ENCODE peak calls at places on chromosomes 11 and 22, in ten cellular contexts. J is AG04450, N is cardiac muscle cell, X is psoas muscle, Z is pancreas, Q is fibroblast of the aortic adventitia, L is AG10803, V is mucosa of descending colon, I is fibroblast of lung, T is kidney. D is an unnamed sample.

GRCh38 chr11:115258216-115258615 is 246.0 kb downstream of the CADM1 start:
- DNase-seq in L (no peak), V (no peak), Q (no peak), I (no peak), J (no peak), N (no peak), Z (no peak), T (no peak), X (no peak), D (no peak)

GRCh38 chr11:66315921-66316811 is 678 bp downstream of the CD248 start:
- DNase-seq in I (no peak), Q (no peak), Z (no peak), N (no peak), J (no peak), X (no peak), L (no peak), T (peak), V (no peak), D (peak)

GRCh38 chr22:21643533-21644357 is 1.6 kb downstream of the SDF2L1 start:
- DNase-seq in Z (no peak), V (no peak), J (no peak), N (no peak), Q (no peak), T (no peak), L (no peak), I (no peak), X (no peak), D (peak)

GRCh38 chr11:72681226-72682153 is 7.3 kb upstream of the PDE2A start:
- DNase-seq in T (peak), X (no peak), J (no peak), I (no peak), N (no peak), Z (no peak), L (peak), Q (no peak), V (no peak), D (no peak)

GRCh38 chr11:130631119-130631518 is 182.7 kb downstream of the ADAMTS15 start:
- DNase-seq in J (no peak), Q (peak), L (peak), T (no peak), V (no peak), X (no peak), I (peak), N (no peak), Z (no peak), D (no peak)

GRCh38 chr22:37485714-37486223 is 415 bp downstream of the MFNG start:
- DNase-seq in L (no peak), T (no peak), V (peak), N (no peak), Q (no peak), J (no peak), X (no peak), I (no peak), Z (no peak), D (peak)

GRCh38 chr11:105520706-105521345 is 89.0 kb upstream of the GRIA4 start:
- DNase-seq in N (peak), Q (no peak), X (no peak), J (no peak), V (no peak), T (no peak), I (no peak), L (no peak), Z (no peak), D (no peak)

GRCh38 chr11:119673389-119674336 is 55.3 kb downstream of the NECTIN1 start:
- DNase-seq in X (no peak), Z (no peak), V (no peak), Q (no peak), J (no peak), N (no peak), I (no peak), T (no peak), L (no peak), D (no peak)

GRCh38 chr11:66617148-66617814 is 851 bp downstream of the RBM14 start:
- DNase-seq in V (no peak), I (peak), Q (no peak), N (peak), L (peak), X (peak), Z (no peak), J (no peak), T (no peak), D (peak)

GRCh38 chr11:70040452-70040851 is 37.7 kb upstream of the ANO1 start:
- DNase-seq in X (no peak), Q (no peak), T (no peak), N (no peak), Z (no peak), L (no peak), I (no peak), V (no peak), J (no peak), D (no peak)

GRCh38 chr11:74018331-74019005 is 9.6 kb upstream of the UCP3 start:
- DNase-seq in V (peak), Z (peak), N (peak), T (peak), L (peak), J (peak), X (peak), Q (peak), I (peak), D (no peak)

GRCh38 chr11:126791991-126792390 is 208.6 kb downstream of the KIRREL3 start:
- DNase-seq in I (peak), N (no peak), X (no peak), T (no peak), V (no peak), Q (no peak), Z (no peak), L (no peak), J (no peak), D (no peak)

GRCh38 chr11:12100886-12101285 is 9.5 kb upstream of the MICAL2 start:
- DNase-seq in Q (peak), T (no peak), Z (no peak), X (no peak), I (no peak), V (no peak), J (no peak), L (peak), N (no peak), D (no peak)

GRCh38 chr11:96752221-96752620 is 362.4 kb downstream of the JRKL start:
- DNase-seq in X (no peak), I (no peak), N (no peak), Z (no peak), L (peak), Q (peak), V (no peak), T (no peak), J (no peak), D (peak)

GRCh38 chr11:124895471-124895971 is 2.1 kb downstream of the ROBO4 start:
- DNase-seq in N (no peak), Q (no peak), V (no peak), T (no peak), Z (no peak), I (no peak), J (no peak), X (no peak), L (no peak), D (no peak)

GRCh38 chr22:25712661-25713400 is 29.2 kb upstream of the MYO18B start:
- DNase-seq in I (no peak), N (no peak), X (no peak), J (no peak), Z (no peak), T (no peak), L (no peak), Q (no peak), V (no peak), D (no peak)

GRCh38 chr11:67409261-67409666 is 5.4 kb downstream of the TBC1D10C start:
- DNase-seq in T (peak), J (no peak), I (no peak), L (no peak), Z (no peak), X (no peak), N (no peak), Q (no peak), V (peak), D (no peak)

GRCh38 chr11:129374993-129375721 is 491 bp upstream of the BARX2 start:
- DNase-seq in T (peak), Q (no peak), X (peak), L (no peak), Z (peak), N (peak), I (peak), V (peak), J (no peak), D (no peak)

GRCh38 chr11:15663778-15664218 is 549.1 kb downstream of the INSC start:
- DNase-seq in N (no peak), L (no peak), Z (no peak), J (no peak), X (no peak), Q (no peak), T (peak), I (no peak), V (no peak), D (no peak)

GRCh38 chr11:94933225-94934130 is 39.9 kb downstream of the CWC15 start:
- DNase-seq in X (peak), T (no peak), L (peak), V (no peak), Q (peak), J (peak), I (peak), Z (no peak), N (no peak), D (no peak)

GRCh38 chr11:118652681-118653181 is 26.7 kb downstream of the TREH start:
- DNase-seq in X (no peak), Z (no peak), N (no peak), Q (no peak), J (no peak), V (no peak), L (no peak), T (peak), I (no peak), D (no peak)

GRCh38 chr11:72711141-72711540 is 36.9 kb upstream of the PDE2A start:
- DNase-seq in L (no peak), I (no peak), Z (no peak), J (no peak), N (no peak), V (no peak), Q (no peak), X (no peak), T (peak), D (peak)

GRCh38 chr22:35230839-35231584 is 26.3 kb upstream of the HMGXB4 start:
- DNase-seq in I (no peak), N (no peak), J (no peak), X (no peak), Z (no peak), V (peak), T (no peak), L (no peak), Q (no peak), D (no peak)

GRCh38 chr11:30143098-30143705 is 87.6 kb upstream of the FSHB start:
- DNase-seq in Q (peak), J (peak), I (peak), Z (no peak), N (peak), L (peak), T (no peak), V (no peak), X (no peak), D (no peak)

GRCh38 chr11:105975128-105975527 is 46.9 kb downstream of the MSANTD4 start:
- DNase-seq in Z (no peak), X (no peak), I (peak), Q (peak), N (no peak), L (no peak), J (no peak), V (no peak), T (no peak), D (no peak)

GRCh38 chr11:405323-405975 is 9.3 kb downstream of the SIGIRR start:
- DNase-seq in V (peak), J (no peak), L (no peak), I (no peak), Z (peak), T (peak), X (peak), Q (peak), N (no peak), D (no peak)

GRCh38 chr11:13928566-13929251 is 33.8 kb upstream of the SPON1 start:
- DNase-seq in Z (no peak), N (no peak), V (no peak), X (no peak), I (peak), J (no peak), T (no peak), Q (peak), L (peak), D (peak)

GRCh38 chr11:1546077-1546535 is 26.0 kb downstream of the DUSP8 start:
- DNase-seq in J (no peak), L (no peak), Z (no peak), X (no peak), T (peak), I (no peak), N (no peak), V (peak), Q (no peak), D (no peak)

GRCh38 chr11:1549355-1550330 is 22.4 kb downstream of the DUSP8 start:
- DNase-seq in T (no peak), Q (no peak), N (no peak), L (no peak), V (no peak), Z (no peak), I (no peak), J (no peak), X (no peak), D (peak)

GRCh38 chr11:1546536-1547466 is 25.3 kb downstream of the DUSP8 start:
- DNase-seq in X (peak), Z (peak), Q (no peak), L (no peak), N (peak), T (peak), J (no peak), I (peak), V (peak), D (peak)

GRCh38 chr11:1548221-1549070 is 23.6 kb downstream of the DUSP8 start:
- DNase-seq in N (peak), T (peak), L (peak), V (peak), I (peak), Q (peak), X (peak), J (no peak), Z (peak), D (peak)

DNA sequence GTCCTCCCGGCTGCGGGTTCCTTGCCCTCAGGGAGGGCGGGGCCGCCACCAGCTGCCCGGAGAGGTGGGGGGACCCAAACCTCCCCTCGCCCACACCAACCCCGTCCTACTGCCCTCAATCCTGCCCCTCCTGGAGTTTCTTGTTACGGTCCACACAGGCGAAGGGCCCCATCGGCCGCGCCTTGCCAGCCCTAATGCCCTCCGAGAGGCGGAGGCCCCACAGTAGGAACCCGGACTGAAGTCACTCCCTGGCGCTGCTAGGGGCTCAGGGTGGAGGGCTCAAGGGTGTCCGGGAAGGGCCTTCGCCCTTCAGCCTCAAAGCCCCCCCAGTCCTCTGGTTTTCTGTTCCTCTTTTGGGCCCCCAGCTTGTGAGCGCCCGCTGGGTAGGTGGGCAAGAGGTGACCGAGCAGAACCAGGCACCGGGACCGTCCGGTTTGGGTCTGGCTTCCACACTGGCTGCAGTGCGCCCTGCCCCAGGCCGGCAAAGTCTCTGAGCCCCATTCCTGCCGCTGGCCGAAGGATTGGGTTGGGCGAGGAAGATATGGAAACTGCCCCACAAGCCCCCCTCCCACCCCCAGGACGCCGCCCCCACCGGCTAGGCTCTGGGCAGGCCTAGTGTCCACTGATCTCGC is 24.5 kb downstream of the DUSP8 start:
- DNase-seq in Z (no peak), J (no peak), L (no peak), I (no peak), X (no peak), V (peak), Q (no peak), N (no peak), T (no peak), D (peak)
- H3K4me3 ChIP-seq in Z (peak), J (no peak), L (no peak), I (no peak), X (peak), V (no peak), Q (no peak), N (peak), T (no peak), D (no peak)

DNA sequence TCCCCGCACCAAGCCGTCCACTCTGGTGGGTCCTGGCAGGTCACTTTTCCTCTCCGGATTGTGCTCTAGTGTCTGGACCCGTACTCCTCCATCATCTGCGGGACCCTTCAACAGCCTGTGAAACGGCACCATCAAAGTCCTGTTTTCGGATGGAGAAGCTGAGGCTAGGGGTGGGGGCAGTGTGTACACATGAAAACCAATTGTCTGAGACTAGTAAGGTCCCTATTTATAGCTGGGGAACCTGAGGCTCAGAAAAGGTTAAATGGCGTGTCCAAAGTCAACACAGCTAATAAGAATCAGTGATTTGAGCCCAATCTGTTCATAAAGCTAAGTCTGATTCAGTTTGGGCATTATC is 666 bp upstream of the LRRC32 start:
- DNase-seq in I (no peak), N (no peak), X (no peak), Z (no peak), L (no peak), J (no peak), V (no peak), T (no peak), Q (no peak), D (no peak)
- H3K4me3 ChIP-seq in I (peak), N (peak), X (peak), Z (peak), L (peak), J (peak), V (no peak), T (no peak), Q (no peak), D (peak)

GRCh38 chr22:20429254-20430100 is 8.1 kb downstream of the SCARF2 start:
- DNase-seq in L (no peak), T (peak), N (peak), Z (peak), Q (no peak), J (no peak), V (peak), I (no peak), X (no peak), D (peak)
- H3K4me3 ChIP-seq in L (no peak), T (no peak), N (peak), Z (peak), Q (no peak), J (no peak), V (no peak), I (no peak), X (peak), D (no peak)

DNA sequence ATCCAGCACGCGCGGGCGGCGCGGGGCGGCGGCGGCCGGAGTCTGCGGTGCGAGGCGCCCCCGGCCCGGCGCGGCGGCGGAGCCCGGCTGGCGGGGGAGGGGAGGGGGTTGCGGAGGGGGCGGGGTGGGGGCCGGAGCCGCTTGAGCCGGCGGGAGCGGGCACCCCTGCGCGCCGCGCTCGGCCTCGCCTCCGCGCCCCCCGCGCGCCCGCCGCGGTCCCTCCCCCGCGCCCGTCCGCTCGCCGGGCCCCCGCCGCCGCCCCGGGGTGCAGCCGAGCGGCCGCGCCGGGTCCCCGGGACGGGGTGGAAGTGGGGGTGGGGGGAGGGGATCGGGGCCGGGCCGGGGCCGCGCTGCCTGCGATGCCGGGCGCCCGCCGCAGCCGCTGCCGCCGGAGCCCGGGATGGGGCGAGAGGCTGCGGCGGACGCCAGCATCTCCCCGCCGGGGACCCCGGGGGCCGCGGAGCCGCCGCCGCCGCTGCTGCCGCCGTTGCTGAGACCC is 284 bp downstream of the MGAT3 start:
- DNase-seq in V (no peak), T (no peak), X (no peak), J (no peak), I (no peak), Q (no peak), N (no peak), Z (no peak), L (no peak), D (peak)
- H3K4me3 ChIP-seq in V (no peak), T (no peak), X (peak), J (no peak), I (no peak), Q (no peak), N (peak), Z (peak), L (no peak), D (no peak)

GRCh38 chr11:117000741-117001096 is 97.5 kb downstream of the SIK3 start:
- DNase-seq in J (no peak), I (peak), X (no peak), Z (no peak), V (no peak), L (no peak), Q (no peak), T (no peak), N (no peak), D (peak)
- H3K4me3 ChIP-seq in J (no peak), I (no peak), X (no peak), Z (no peak), V (no peak), L (no peak), Q (no peak), T (no peak), N (no peak), D (no peak)

DNA sequence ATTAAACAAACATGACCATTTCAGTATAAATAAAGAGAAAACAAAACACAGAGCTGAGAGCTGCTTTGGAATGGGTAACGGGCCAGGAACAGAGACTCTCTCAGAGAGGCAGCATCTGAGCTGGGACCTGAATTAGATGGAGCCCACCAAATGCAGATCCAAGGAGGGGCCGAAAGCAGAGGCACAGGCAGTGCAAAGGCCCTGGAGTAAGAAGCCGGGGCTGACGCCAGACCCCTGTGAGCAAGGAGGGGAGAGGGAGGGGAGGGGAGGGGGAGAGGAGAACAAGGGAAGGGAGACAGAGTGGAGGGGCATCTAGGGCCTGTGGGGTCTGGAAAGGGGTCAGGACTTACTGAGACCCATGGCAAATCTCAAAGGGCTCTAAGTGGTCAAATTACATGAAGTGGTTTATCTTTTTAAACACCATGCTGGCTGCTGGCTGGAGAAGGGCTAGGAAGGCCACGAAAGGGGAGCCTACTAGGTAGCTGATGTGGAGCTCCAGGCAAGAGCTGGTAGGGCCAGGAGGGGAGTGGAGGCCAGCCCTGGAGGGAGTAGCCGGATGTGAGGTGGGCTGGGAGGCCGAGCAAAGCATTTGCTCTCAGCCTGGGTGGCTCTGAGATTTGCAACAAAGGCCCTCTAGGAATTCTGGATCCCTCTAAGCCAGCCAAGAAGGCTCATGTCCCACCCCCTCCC is 3.2 kb downstream of the OSBPL5 start:
- DNase-seq in Z (no peak), T (peak), Q (no peak), V (peak), I (no peak), N (no peak), L (no peak), J (no peak), X (no peak), D (peak)
- H3K4me3 ChIP-seq in Z (no peak), T (no peak), Q (no peak), V (no peak), I (peak), N (no peak), L (peak), J (no peak), X (no peak), D (no peak)

DNA sequence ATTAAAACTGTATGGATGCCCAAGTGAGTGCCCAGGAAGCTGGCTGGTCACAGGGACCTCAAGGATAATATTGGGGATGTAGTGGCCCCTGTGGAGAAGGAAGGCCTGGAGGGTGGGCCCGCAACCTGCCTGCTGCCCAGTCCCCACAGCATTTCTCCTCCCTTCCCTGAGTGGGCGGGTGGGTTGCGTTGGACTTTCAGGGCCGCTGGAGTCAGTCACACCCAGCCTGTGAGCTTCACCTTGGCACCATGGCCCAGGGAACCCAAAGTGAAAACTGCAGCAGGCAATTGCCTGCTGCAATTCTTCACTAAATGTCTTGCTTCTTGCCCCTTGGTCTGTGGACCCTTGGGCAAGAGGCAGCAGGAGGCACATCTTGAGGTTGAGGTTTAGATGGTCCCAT is 4.7 kb downstream of the GNAZ start:
- DNase-seq in L (no peak), N (no peak), T (peak), Z (peak), Q (no peak), X (peak), I (no peak), J (no peak), V (peak), D (peak)
- H3K4me3 ChIP-seq in L (no peak), N (no peak), T (no peak), Z (no peak), Q (no peak), X (no peak), I (no peak), J (no peak), V (no peak), D (no peak)

GRCh38 chr22:28418063-28418462 is 261.6 kb downstream of the TTC28 start:
- DNase-seq in V (no peak), N (no peak), Z (no peak), L (no peak), I (no peak), X (no peak), T (no peak), Q (no peak), J (no peak), D (no peak)
- H3K4me3 ChIP-seq in V (no peak), N (no peak), Z (no peak), L (no peak), I (no peak), X (no peak), T (no peak), Q (no peak), J (no peak), D (no peak)

D was measured in osteoblast.